ENCODE peak calls at places on chromosomes 11 and 22, in seven cellular contexts. C is A549, O is Panc1, B is GM23338, F is HL-60, H is K562, K is SK-N-SH. Q is an unnamed sample.

GRCh38 chr11:111605681-111606080 is 3.4 kb downstream of the SIK2 start:
- DNase-seq in C (no peak), O (no peak), B (no peak), F (no peak), H (no peak), K (no peak), Q (no peak)

GRCh38 chr11:72144807-72145565 is 9.5 kb downstream of the FOLR3 start:
- DNase-seq in C (no peak), O (no peak), B (no peak), F (no peak), H (no peak), K (no peak), Q (no peak)

GRCh38 chr22:46484861-46485595 is 52.4 kb downstream of the CELSR1 start:
- DNase-seq in C (peak), O (no peak), B (no peak), F (no peak), H (no peak), K (no peak), Q (no peak)

GRCh38 chr22:43100223-43100622 is 10.3 kb upstream of the BIK start:
- DNase-seq in C (no peak), O (no peak), B (no peak), F (no peak), H (peak), K (no peak), Q (no peak)

GRCh38 chr22:23685205-23685784 is 5.5 kb upstream of the RGL4 start:
- DNase-seq in C (no peak), O (no peak), B (no peak), F (no peak), H (peak), K (no peak), Q (no peak)

GRCh38 chr11:38019072-38019775 is 1421.2 kb upstream of the RAG2 start:
- DNase-seq in C (no peak), O (no peak), B (peak), F (no peak), H (no peak), K (no peak), Q (no peak)

GRCh38 chr22:48717883-48718817 is 1109.5 kb downstream of the BRD1 start:
- DNase-seq in C (no peak), O (no peak), B (no peak), F (no peak), H (no peak), K (no peak), Q (no peak)

GRCh38 chr11:15194671-15195415 is 80.1 kb downstream of the INSC start:
- DNase-seq in C (no peak), O (no peak), B (no peak), F (no peak), H (no peak), K (no peak), Q (no peak)

GRCh38 chr22:37525073-37525745 is 6.0 kb upstream of the CARD10 start:
- DNase-seq in C (peak), O (no peak), B (no peak), F (no peak), H (no peak), K (peak), Q (peak)

GRCh38 chr22:50673231-50674126 is 856 bp downstream of the SHANK3 start:
- DNase-seq in C (no peak), O (no peak), B (peak), F (no peak), H (peak), K (peak), Q (no peak)

GRCh38 chr11:45082744-45083543 is 63.5 kb upstream of the PRDM11 start:
- DNase-seq in C (no peak), O (no peak), B (peak), F (no peak), H (no peak), K (no peak), Q (no peak)

GRCh38 chr22:27624705-27625104 is 176.9 kb downstream of the MN1 start:
- DNase-seq in C (no peak), O (no peak), B (no peak), F (no peak), H (no peak), K (no peak), Q (no peak)

GRCh38 chr22:42520663-42521546 is 1.3 kb upstream of the RRP7A start:
- DNase-seq in C (no peak), O (no peak), B (no peak), F (no peak), H (no peak), K (no peak), Q (no peak)

GRCh38 chr22:41001722-41002122 is 50.5 kb downstream of the RBX1 start:
- DNase-seq in C (no peak), O (no peak), B (no peak), F (no peak), H (no peak), K (no peak), Q (no peak)

GRCh38 chr11:17439316-17439782 is 37.3 kb downstream of the ABCC8 start:
- DNase-seq in C (peak), O (peak), B (peak), F (no peak), H (no peak), K (no peak), Q (no peak)

GRCh38 chr22:44669725-44670027 is 32.3 kb upstream of the PRR5 start:
- DNase-seq in C (peak), O (no peak), B (peak), F (no peak), H (peak), K (peak), Q (no peak)

GRCh38 chr22:17157714-17158113 is 1.4 kb downstream of the HDHD5 start:
- DNase-seq in C (no peak), O (no peak), B (no peak), F (no peak), H (no peak), K (no peak), Q (no peak)

GRCh38 chr11:44453871-44454270 is 111.6 kb upstream of the CD82 start:
- DNase-seq in C (no peak), O (no peak), B (no peak), F (no peak), H (no peak), K (no peak), Q (no peak)

GRCh38 chr22:46417268-46417580 is 81.7 kb downstream of the TRMU start:
- DNase-seq in C (no peak), O (no peak), B (no peak), F (no peak), H (no peak), K (no peak), Q (no peak)

GRCh38 chr11:15336016-15336415 is 221.3 kb downstream of the INSC start:
- DNase-seq in C (no peak), O (no peak), B (peak), F (no peak), H (no peak), K (no peak), Q (no peak)

GRCh38 chr11:76166314-76166713 is 40.0 kb downstream of the WNT11 start:
- DNase-seq in C (no peak), O (no peak), B (peak), F (no peak), H (no peak), K (no peak), Q (no peak)

GRCh38 chr22:40976866-40977700 is 25.9 kb downstream of the RBX1 start:
- DNase-seq in C (no peak), O (no peak), B (no peak), F (no peak), H (no peak), K (no peak), Q (no peak)

GRCh38 chr11:47269002-47269828 is 718 bp upstream of the MADD start:
- DNase-seq in C (peak), O (no peak), B (peak), F (peak), H (peak), K (peak), Q (peak)

GRCh38 chr11:80855975-80856524 is 1415.2 kb upstream of the TENM4 start:
- DNase-seq in C (no peak), O (no peak), B (no peak), F (no peak), H (no peak), K (no peak), Q (no peak)

GRCh38 chr11:66287256-66288137 is 1.4 kb downstream of the YIF1A start:
- DNase-seq in C (no peak), O (no peak), B (no peak), F (no peak), H (no peak), K (no peak), Q (no peak)

GRCh38 chr11:18457435-18457834 is 1.8 kb downstream of the LDHAL6A start:
- DNase-seq in C (peak), O (no peak), B (no peak), F (no peak), H (peak), K (peak), Q (peak)

GRCh38 chr11:12050911-12051667 is 42.7 kb upstream of the DKK3 start:
- DNase-seq in C (no peak), O (no peak), B (no peak), F (no peak), H (no peak), K (no peak), Q (no peak)

GRCh38 chr11:66478823-66479740 is 1.2 kb upstream of the DPP3 start:
- DNase-seq in C (peak), O (peak), B (peak), F (no peak), H (peak), K (peak), Q (peak)

GRCh38 chr11:11313426-11313825 is 39.6 kb downstream of the CSNK2A3 start:
- DNase-seq in C (peak), O (no peak), B (no peak), F (peak), H (no peak), K (no peak), Q (no peak)

GRCh38 chr22:25098445-25099081 is 101.1 kb upstream of the CRYBB3 start:
- DNase-seq in C (no peak), O (no peak), B (peak), F (no peak), H (no peak), K (no peak), Q (no peak)

GRCh38 chr22:42937164-42937854 is 77.6 kb downstream of the PACSIN2 start:
- DNase-seq in C (peak), O (no peak), B (no peak), F (no peak), H (peak), K (no peak), Q (peak)

GRCh38 chr11:79160786-79161403 is 279.9 kb downstream of the TENM4 start:
- DNase-seq in C (no peak), O (no peak), B (peak), F (no peak), H (no peak), K (no peak), Q (no peak)

GRCh38 chr22:42829311-42829710 is 27.8 kb downstream of the ARFGAP3 start:
- DNase-seq in C (no peak), O (no peak), B (no peak), F (no peak), H (no peak), K (no peak), Q (no peak)

GRCh38 chr22:23226497-23226850 is 46.2 kb downstream of the BCR start:
- DNase-seq in C (no peak), O (no peak), B (no peak), F (no peak), H (no peak), K (no peak), Q (no peak)

GRCh38 chr11:31921066-31921465 is 109.9 kb upstream of the PAX6 start:
- DNase-seq in C (no peak), O (no peak), B (no peak), F (no peak), H (no peak), K (no peak), Q (no peak)

GRCh38 chr11:70040452-70040851 is 37.7 kb upstream of the ANO1 start:
- DNase-seq in C (no peak), O (no peak), B (no peak), F (no peak), H (no peak), K (no peak), Q (no peak)

GRCh38 chr22:43110927-43111623 is 525 bp downstream of the BIK start:
- DNase-seq in C (no peak), O (no peak), B (peak), F (peak), H (no peak), K (peak), Q (no peak)

GRCh38 chr11:44899959-44900358 is 50.7 kb downstream of the TP53I11 start:
- DNase-seq in C (peak), O (no peak), B (peak), F (no peak), H (peak), K (peak), Q (peak)

DNA sequence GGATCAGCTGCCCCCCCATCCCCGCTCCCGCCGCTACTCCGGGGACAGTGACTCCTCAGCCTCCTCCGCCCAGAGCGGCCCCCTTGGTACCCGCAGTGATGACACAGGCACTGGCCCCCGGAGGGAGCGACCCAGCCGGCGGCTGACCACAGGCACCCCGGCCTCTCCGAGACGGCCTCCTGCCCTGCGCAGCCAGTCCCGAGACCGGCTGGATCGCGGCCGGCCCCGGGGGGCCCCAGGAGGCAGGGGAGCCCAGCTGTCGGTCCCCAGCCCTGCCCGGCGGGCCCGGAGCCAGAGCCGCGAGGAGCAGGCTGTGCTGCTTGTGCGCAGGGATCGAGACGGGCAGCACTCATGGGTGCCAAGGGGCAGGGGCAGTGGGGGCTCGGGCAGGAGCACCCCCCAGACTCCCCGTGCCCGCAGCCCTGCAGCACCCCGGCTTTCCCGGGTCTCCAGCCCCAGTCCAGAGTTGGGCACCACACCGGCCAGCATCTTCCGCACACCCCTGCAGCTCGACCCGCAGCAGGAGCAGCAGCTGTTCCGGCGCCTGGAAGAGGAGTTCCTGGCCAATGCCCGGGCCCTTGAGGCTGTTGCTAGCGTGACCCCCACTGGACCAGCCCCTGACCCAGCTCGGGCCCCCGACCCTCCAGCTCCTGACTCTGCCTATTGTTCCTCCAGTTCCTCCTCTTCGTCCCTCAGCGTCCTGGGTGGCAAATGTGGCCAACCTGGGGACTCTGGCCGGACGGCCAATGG is 3.9 kb downstream of the RASL10A start:
- DNase-seq in C (no peak), O (no peak), B (no peak), F (no peak), H (no peak), K (peak), Q (no peak)
- TF ChIP-seq REST in C (no peak), O (no peak), B (no peak), F (no peak), H (no peak), K (no peak), Q (no peak)

DNA sequence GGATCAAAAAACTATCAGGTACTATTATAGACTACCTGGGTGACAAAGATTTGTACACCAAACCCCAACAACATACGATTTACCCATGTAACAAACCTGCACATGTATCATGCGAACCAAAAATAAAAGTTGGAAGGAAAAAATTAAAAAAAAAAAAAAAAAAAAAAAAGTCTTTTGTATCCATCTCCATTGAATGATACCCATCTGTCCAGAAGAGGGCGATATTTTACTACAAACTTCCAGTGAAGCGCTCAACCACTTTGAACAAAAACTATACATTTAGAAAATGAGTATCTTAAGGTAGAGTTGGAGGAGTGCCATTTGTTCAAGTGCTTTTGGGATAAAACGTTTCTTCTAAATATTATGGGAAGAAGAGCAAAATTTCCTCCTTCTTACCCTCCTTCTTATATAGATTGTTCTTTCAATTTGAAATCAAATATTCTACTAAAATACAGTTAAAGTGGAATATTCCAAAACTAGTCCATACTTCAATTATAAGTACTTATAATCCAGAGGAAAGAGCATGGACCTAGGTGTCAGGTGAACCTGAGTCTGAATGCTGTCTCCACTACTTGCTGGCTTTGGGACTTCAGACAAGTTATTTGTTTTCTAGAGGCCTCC is 23.3 kb downstream of the ARL14EP start:
- DNase-seq in C (peak), O (peak), B (peak), F (no peak), H (peak), K (peak), Q (peak)
- TF ChIP-seq REST in C (no peak), O (no peak), B (no peak), F (no peak), H (no peak), K (no peak), Q (no peak)

GRCh38 chr22:32329202-32329645 is 28.4 kb upstream of the RFPL3 start:
- DNase-seq in C (no peak), O (no peak), B (no peak), F (no peak), H (no peak), K (no peak), Q (no peak)

GRCh38 chr22:32327066-32327465 is 30.6 kb upstream of the RFPL3 start:
- DNase-seq in C (no peak), O (no peak), B (no peak), F (no peak), H (no peak), K (no peak), Q (no peak)

GRCh38 chr22:32327596-32328171 is 30.0 kb upstream of the RFPL3 start:
- DNase-seq in C (no peak), O (no peak), B (no peak), F (no peak), H (no peak), K (no peak), Q (no peak)

GRCh38 chr22:32326647-32327046 is 31.0 kb upstream of the RFPL3 start:
- DNase-seq in C (no peak), O (no peak), B (no peak), F (no peak), H (no peak), K (no peak), Q (no peak)

DNA sequence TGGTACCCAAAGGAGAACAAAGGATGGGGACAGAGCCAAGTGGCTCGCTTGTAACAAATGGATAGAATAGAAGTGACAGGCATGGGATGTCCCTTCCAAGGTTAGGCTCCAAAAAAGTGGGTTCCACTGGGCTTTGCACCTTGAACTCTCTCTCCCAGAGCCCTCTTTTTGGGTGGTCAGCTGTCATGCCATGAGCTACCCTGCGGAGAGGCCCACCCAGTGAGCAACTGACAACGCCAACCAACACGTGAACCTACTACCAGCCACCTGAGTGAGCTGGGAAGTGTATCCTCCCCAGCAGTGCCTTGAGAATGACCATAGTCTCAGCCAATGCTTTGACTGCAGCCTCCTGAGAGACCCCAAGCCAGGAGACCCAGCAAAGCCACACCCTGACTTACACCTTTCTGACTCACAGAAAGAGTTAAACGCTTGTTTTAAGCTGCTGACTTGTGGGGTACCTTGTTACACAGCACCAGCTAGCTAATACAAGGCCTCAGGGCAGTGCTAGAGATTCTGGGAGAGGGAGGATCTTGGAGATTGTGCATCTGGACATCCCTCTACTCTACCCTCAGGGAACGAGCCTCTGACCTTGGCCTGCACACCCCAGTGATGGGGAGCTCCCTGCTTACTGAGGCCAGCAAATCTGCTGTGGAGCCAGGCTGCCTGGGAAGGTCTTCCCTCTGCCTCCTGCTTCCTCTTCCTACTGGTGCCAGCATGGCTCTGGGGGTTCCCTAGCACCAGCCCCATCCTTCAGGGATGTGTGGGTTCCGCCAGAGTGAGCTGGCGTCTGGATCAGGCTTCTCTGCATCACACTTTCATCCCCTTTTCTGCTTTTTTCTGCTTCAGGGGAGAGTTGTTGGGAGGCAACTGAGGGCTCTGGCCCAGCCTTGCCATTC is 29.1 kb upstream of the RFPL3 start:
- DNase-seq in C (no peak), O (no peak), B (no peak), F (no peak), H (no peak), K (no peak), Q (no peak)
- TF ChIP-seq REST in C (no peak), O (no peak), B (no peak), F (no peak), H (no peak), K (no peak), Q (no peak)

GRCh38 chr22:26615830-26616435 is 1.9 kb downstream of the CRYBB1 start:
- DNase-seq in C (no peak), O (no peak), B (no peak), F (no peak), H (no peak), K (no peak), Q (no peak)
- TF ChIP-seq REST in C (no peak), O (no peak), B (no peak), F (no peak), H (no peak), K (no peak), Q (no peak)